ENCODE peak calls at places on chromosomes 1 and 21, in eight cellular contexts. P is GM20000; E is BJ; N is IMR-90; V is HL-60; Q is CD8-positive, alpha-beta T cell; K is fibroblast of lung; I is breast epithelium. D is an unnamed sample.

GRCh38 chr1:198001776-198002408 is 84.7 kb downstream of the LHX9 start:
- DNase-seq in I (no peak), E (peak; percentile 24), P (no peak), Q (no peak), K (peak; percentile 52), N (peak; percentile 64), V (no peak), D (no peak)

GRCh38 chr1:206583461-206584264 is 28.6 kb downstream of the EIF2D start:
- DNase-seq in Q (peak; percentile 83), K (peak; percentile 53), I (peak; percentile 81), E (no peak), N (peak; percentile 65), P (peak; percentile 76), V (peak; percentile 49), D (peak; percentile 67)

GRCh38 chr21:17819114-17819877 is at the start of gene C21orf91:
- DNase-seq in I (peak; percentile 74), E (peak; percentile 27), N (peak; percentile 86), K (peak; percentile 88), P (peak; percentile 92), V (peak; percentile 55), Q (peak; percentile 91), D (peak; percentile 83)

GRCh38 chr1:172460901-172461315 is 17.0 kb upstream of the PIGC start:
- DNase-seq in Q (no peak), E (no peak), I (no peak), V (no peak), N (no peak), P (no peak), K (peak; percentile 36), D (no peak)

GRCh38 chr21:46518983-46519583 is 60.4 kb downstream of the DIP2A start:
- DNase-seq in I (no peak), K (peak; percentile 38), P (no peak), Q (no peak), E (no peak), N (peak; percentile 27), V (no peak), D (no peak)

GRCh38 chr1:58597991-58598390 is 20.9 kb upstream of the TACSTD2 start:
- DNase-seq in E (no peak), V (no peak), N (no peak), P (no peak), Q (no peak), K (peak; percentile 61), I (no peak), D (no peak)

GRCh38 chr1:15866696-15867687 is 19.5 kb downstream of the SPEN start:
- DNase-seq in I (no peak), V (no peak), Q (no peak), K (peak; percentile 31), P (no peak), N (no peak), E (no peak), D (no peak)

GRCh38 chr1:35557118-35557610 is at the start of gene KIAA0319L:
- DNase-seq in Q (peak; percentile 29), V (peak; percentile 72), N (peak; percentile 37), K (no peak), E (no peak), I (no peak), P (peak; percentile 93), D (no peak)

GRCh38 chr1:87362834-87363426 is 34.2 kb downstream of the LMO4 start:
- DNase-seq in Q (no peak), E (no peak), I (no peak), V (no peak), K (peak; percentile 18), P (no peak), N (peak; percentile 14), D (no peak)

GRCh38 chr1:174836543-174836942 is 163.2 kb upstream of the CACYBP start:
- DNase-seq in P (no peak), Q (no peak), E (no peak), K (peak; percentile 47), I (no peak), V (no peak), N (peak; percentile 2), D (no peak)

GRCh38 chr1:43994794-43995790 is 3.7 kb downstream of the CCDC24 start:
- DNase-seq in E (no peak), I (no peak), P (peak; percentile 63), N (no peak), V (no peak), K (no peak), Q (peak; percentile 13), D (no peak)

GRCh38 chr1:63674238-63674864 is 81.1 kb downstream of the PGM1 start:
- DNase-seq in N (peak; percentile 93), K (peak; percentile 92), E (no peak), V (no peak), Q (no peak), P (peak; percentile 53), I (peak; percentile 60), D (no peak)

GRCh38 chr1:2133879-2134215 is 60.7 kb downstream of the FAAP20 start:
- DNase-seq in E (no peak), N (no peak), Q (no peak), P (no peak), V (no peak), I (no peak), K (no peak), D (no peak)

GRCh38 chr1:58397187-58397820 is 149.2 kb downstream of the OMA1 start:
- DNase-seq in Q (no peak), N (peak; percentile 80), I (no peak), E (peak; percentile 51), V (no peak), P (no peak), K (peak; percentile 94), D (no peak)

GRCh38 chr1:212225416-212225815 is 59.8 kb upstream of the PPP2R5A start:
- DNase-seq in P (no peak), K (no peak), N (no peak), V (no peak), E (no peak), I (no peak), Q (peak; percentile 59), D (no peak)

DNA sequence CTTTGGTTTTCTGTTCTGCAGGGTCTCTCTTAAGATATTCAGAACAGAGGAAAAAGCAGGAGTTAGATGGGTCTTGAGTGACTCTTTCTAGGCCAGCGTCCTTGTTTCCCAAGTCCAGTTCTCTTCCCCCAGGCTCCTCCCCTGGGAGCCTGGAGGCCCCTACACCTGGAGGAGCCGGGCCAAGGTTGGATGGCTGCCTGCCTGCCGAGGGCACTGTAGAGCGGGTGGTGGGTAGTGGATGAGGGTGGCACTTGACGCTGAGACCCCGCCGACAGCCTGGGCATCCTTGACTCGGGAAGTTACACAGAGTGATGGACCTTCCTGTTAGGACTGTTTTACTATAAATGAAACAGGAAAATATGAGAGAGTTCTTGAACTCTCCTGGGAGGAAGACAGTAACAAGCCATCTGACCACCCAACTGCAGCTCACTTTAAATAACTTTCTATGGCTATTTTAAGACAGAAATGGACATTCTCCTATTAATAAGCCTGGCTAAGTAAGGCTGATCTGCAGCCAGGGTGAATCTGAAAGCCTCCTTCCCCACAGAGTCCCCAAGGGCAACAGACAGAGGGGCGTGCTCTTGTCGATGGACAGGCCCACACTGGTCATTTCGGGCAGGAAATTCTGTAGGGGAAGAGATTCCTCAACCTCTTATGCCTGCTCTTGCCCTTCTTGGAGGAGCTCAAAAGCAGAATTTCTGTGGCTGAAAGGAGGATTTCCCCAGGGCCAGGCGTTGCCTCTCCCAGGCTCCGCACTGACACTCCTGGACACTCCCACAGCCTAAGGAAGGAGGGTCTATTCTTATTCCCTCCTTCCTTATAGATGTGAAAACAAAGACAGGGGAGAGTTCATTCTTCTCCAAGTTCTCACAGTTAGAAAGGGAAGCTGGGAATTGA is 17.7 kb upstream of the KANK4 start:
- DNase-seq in V (no peak), N (no peak), E (no peak), I (no peak), P (no peak), K (no peak), Q (no peak), D (no peak)
- TF ChIP-seq CTCF in V (no peak), N (no peak), E (no peak), I (no peak), P (no peak), K (no peak), Q (no peak), D (no peak)

DNA sequence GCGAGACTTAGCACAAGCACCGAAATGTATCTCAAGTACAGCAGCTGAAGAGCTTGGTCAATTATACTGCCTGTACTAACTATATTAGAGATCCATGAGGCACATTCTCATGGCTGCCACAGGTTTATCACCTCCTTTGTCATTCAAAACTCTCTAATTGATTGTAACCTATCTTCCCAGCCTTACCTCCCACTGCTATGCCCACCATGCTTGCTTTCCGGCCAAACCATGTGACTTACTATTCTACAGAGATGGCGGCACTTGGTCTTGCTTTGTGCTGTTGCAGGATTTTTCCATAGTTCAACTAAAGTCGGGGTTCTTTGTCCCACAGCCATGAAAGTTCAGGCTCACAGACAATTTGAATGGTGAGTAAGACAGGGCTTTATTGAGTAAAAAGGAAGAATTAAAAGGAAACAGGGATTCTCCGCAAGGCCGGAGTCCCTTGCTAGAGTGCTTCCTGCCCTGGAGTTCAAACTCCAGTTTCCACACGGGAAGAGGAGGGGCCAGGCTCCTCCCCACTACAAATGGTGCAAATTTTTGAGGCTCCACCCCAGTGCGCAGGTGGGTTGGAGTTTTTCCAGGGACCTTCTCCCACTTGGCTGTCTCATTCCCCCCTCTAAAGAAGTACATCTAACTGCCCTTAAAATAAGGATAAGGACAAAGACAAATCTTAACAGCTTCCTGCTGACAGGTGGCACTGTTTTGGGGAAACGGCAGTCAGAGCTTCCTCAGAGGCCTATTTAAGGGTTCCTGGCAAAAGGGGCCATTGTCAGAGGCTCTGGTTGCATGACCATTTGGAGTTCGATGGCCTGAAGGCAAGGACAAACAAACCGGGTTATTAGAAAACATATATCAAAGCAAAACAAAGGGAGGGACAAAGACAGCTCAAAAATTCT is 28.7 kb downstream of the FMO2 start:
- DNase-seq in I (no peak), Q (no peak), E (no peak), N (no peak), V (no peak), K (no peak), P (no peak), D (no peak)
- TF ChIP-seq CTCF in I (no peak), Q (no peak), E (no peak), N (no peak), V (no peak), K (no peak), P (no peak), D (no peak)

GRCh38 chr1:30982937-30983336 is 74.4 kb upstream of the SDC3 start:
- DNase-seq in P (peak; percentile 22), Q (no peak), E (no peak), V (peak; percentile 24), N (peak; percentile 52), K (no peak), I (no peak), D (no peak)
- TF ChIP-seq CTCF in P (no peak), Q (no peak), E (peak; percentile 34), V (no peak), N (peak; percentile 31), K (peak; percentile 40), I (no peak), D (no peak)

DNA sequence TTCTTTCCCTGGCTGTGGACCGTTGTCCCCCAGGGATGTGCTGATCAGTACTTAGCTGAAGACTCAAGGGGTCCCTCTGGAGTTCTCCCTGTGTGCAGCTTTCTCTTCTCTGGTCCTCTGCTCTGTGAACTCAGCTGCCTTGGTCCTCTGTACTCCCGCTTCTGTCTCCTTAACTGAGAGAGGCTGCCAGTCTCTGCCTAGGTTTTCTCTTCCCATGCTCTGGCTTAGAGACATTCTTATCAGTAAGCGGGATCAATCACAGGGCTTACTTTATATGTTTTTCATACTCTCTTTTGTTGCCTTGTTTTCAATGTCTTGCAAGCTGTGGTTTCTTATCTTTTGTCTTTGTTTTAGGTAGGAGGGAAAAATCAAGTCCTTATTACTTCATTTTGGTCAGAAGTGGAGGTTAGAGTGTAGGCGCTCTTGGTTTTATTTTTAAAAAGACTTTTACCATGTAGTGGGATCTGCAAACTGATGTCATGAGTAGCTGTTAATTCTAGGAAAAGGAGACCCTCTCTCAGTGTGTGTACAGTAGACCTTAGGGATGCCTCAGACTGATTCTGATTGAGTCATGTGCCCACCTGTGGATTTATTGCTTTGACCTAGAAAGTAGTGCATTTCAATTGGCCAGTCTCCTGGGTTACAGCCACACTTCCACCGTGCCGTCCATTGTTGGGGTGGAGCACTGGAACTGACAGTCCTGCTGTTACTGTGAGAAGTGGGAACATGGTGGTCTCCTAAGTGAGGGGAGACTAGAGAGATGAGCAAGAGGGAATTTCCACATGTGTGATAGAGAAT is 46.6 kb downstream of the TTC3 start:
- DNase-seq in V (no peak), Q (no peak), P (no peak), E (no peak), N (no peak), I (no peak), K (peak; percentile 25), D (no peak)
- TF ChIP-seq CTCF in V (no peak), Q (no peak), P (no peak), E (no peak), N (no peak), I (no peak), K (no peak), D (no peak)

D was measured in activated B cell treated with CpG ODN at 0.5 μM for 24 hours.